ENCODE peak calls at places on chromosomes 13 and 19, in five cellular contexts. W is HTR-8/SVneo; K is astrocyte of the cerebellum; M is stimulated activated CD8-positive, alpha-beta memory T cell treated with anti-CD3 and anti-CD28 coated beads, Interleukin-15, amount 100 ng/mL, for 1 hour; U is amygdala. R is an unnamed sample.

GRCh38 chr13:33392794-33393371 is 107.3 kb upstream of the STARD13 start:
- DNase-seq in W (no peak), K (no peak), U (no peak), M (no peak), R (no peak)

GRCh38 chr13:76470991-76471390 is 415.2 kb downstream of the KCTD12 start:
- DNase-seq in K (no peak), M (no peak), W (no peak), U (no peak), R (no peak)

GRCh38 chr13:30105381-30105780 is 202.0 kb downstream of the KATNAL1 start:
- DNase-seq in W (no peak), M (no peak), U (no peak), K (no peak), R (no peak)

GRCh38 chr13:40787062-40787461 is 2.3 kb upstream of the SLC25A15 start:
- DNase-seq in K (no peak), M (no peak), W (no peak), U (no peak), R (no peak)

GRCh38 chr13:27523345-27524073 is 73.1 kb upstream of the MTIF3 start:
- DNase-seq in K (no peak), M (no peak), W (no peak), U (no peak), R (no peak)

GRCh38 chr19:41638624-41639023 is 11.8 kb upstream of the CEACAM4 start:
- DNase-seq in W (no peak), K (no peak), M (no peak), U (no peak), R (no peak)

GRCh38 chr19:11033251-11033650 is 56.0 kb upstream of the LDLR start:
- DNase-seq in U (no peak), M (no peak), K (no peak), W (no peak), R (no peak)

GRCh38 chr19:48495391-48495790 is 16.2 kb downstream of the LMTK3 start:
- DNase-seq in M (no peak), K (no peak), W (no peak), U (no peak), R (no peak)

GRCh38 chr13:75405976-75406703 is 75.8 kb downstream of the TBC1D4 start:
- DNase-seq in M (no peak), U (no peak), W (no peak), K (peak), R (no peak)

GRCh38 chr19:4523306-4524110 is 5.2 kb upstream of the PLIN4 start:
- DNase-seq in U (no peak), W (peak), M (no peak), K (no peak), R (peak)

R was measured in midbrain.